ENCODE peak calls at places on chromosomes 3 and 15, in nine cellular contexts. J, G, B, T, M, W, H, O and Z are unnamed samples.

GRCh38 chr3:24494616-24495333 is at the start of gene THRB:
- DNase-seq in J (peak; percentile 83), G (peak; percentile 89), B (peak; percentile 88), T (peak; percentile 48), M (peak; percentile 66), W (peak; percentile 32), H (peak; percentile 76), O (peak; percentile 48), Z (peak; percentile 91)

GRCh38 chr3:155676252-155676981 is 68.5 kb downstream of the PLCH1 start:
- DNase-seq in J (no peak), G (no peak), B (no peak), T (peak; percentile 68), M (peak; percentile 35), W (no peak), H (peak; percentile 21), O (no peak), Z (peak; percentile 19)

GRCh38 chr3:126152458-126152857 is 27.9 kb downstream of the ALDH1L1 start:
- DNase-seq in J (no peak), G (no peak), B (no peak), T (no peak), M (no peak), W (no peak), H (no peak), O (no peak), Z (no peak)

GRCh38 chr3:196604548-196604947 is 34.9 kb upstream of the NRROS start:
- DNase-seq in J (no peak), G (no peak), B (no peak), T (no peak), M (no peak), W (no peak), H (no peak), O (no peak), Z (no peak)

GRCh38 chr3:131349946-131350347 is 31.6 kb upstream of the NUDT16 start:
- DNase-seq in J (peak; percentile 20), G (no peak), B (no peak), T (peak; percentile 81), M (peak; percentile 64), W (no peak), H (no peak), O (no peak), Z (no peak)

GRCh38 chr3:38455639-38456430 is 2.1 kb downstream of the ACVR2B start:
- DNase-seq in J (peak; percentile 26), G (no peak), B (no peak), T (peak; percentile 41), M (peak; percentile 42), W (no peak), H (no peak), O (no peak), Z (no peak)

GRCh38 chr15:39127151-39127815 is 453.6 kb upstream of the THBS1 start:
- DNase-seq in J (no peak), G (no peak), B (no peak), T (peak; percentile 79), M (peak; percentile 74), W (no peak), H (no peak), O (peak; percentile 85), Z (no peak)

GRCh38 chr15:78437107-78437761 is 782 bp upstream of the IREB2 start:
- DNase-seq in J (no peak), G (no peak), B (peak; percentile 62), T (no peak), M (no peak), W (no peak), H (no peak), O (no peak), Z (no peak)

GRCh38 chr3:8942115-8942514 is 21.2 kb downstream of the RAD18 start:
- DNase-seq in J (no peak), G (no peak), B (no peak), T (no peak), M (no peak), W (no peak), H (no peak), O (no peak), Z (no peak)

GRCh38 chr3:54575561-54575960 is 352.3 kb downstream of the LRTM1 start:
- DNase-seq in J (no peak), G (no peak), B (no peak), T (no peak), M (no peak), W (no peak), H (no peak), O (no peak), Z (no peak)

GRCh38 chr3:100706365-100706764 is 2.9 kb upstream of the TFG start:
- DNase-seq in J (no peak), G (no peak), B (no peak), T (peak; percentile 24), M (peak; percentile 16), W (no peak), H (no peak), O (no peak), Z (no peak)

GRCh38 chr3:98967758-98968157 is 66.3 kb upstream of the DCBLD2 start:
- DNase-seq in J (no peak), G (no peak), B (no peak), T (no peak), M (no peak), W (no peak), H (no peak), O (peak; percentile 75), Z (no peak)

GRCh38 chr15:43524254-43524847 is 6.9 kb downstream of the MAP1A start:
- DNase-seq in J (no peak), G (no peak), B (no peak), T (no peak), M (no peak), W (no peak), H (no peak), O (no peak), Z (no peak)

GRCh38 chr3:49553690-49554634 is at the start of gene BSN:
- DNase-seq in J (peak; percentile 92), G (peak; percentile 94), B (peak; percentile 96), T (peak; percentile 75), M (peak; percentile 94), W (peak; percentile 75), H (peak; percentile 92), O (peak; percentile 92), Z (peak; percentile 98)

GRCh38 chr3:148998715-148999413 is 7.5 kb downstream of the GYG1 start:
- DNase-seq in J (no peak), G (no peak), B (no peak), T (peak; percentile 26), M (no peak), W (no peak), H (no peak), O (no peak), Z (no peak)

GRCh38 chr3:129068291-129068886 is 7.8 kb downstream of the GP9 start:
- DNase-seq in J (no peak), G (no peak), B (peak; percentile 69), T (peak; percentile 42), M (peak; percentile 52), W (no peak), H (peak; percentile 35), O (peak; percentile 44), Z (peak; percentile 73)

GRCh38 chr3:65485826-65486592 is 552.7 kb downstream of the MAGI1 start:
- DNase-seq in J (no peak), G (no peak), B (no peak), T (no peak), M (peak; percentile 8), W (no peak), H (no peak), O (no peak), Z (no peak)

GRCh38 chr15:32870240-32871033 is 152.6 kb downstream of the GREM1 start:
- DNase-seq in J (no peak), G (no peak), B (no peak), T (peak; percentile 99), M (peak; percentile 95), W (no peak), H (no peak), O (no peak), Z (no peak)

GRCh38 chr15:45198337-45199135 is 10.8 kb upstream of the SHF start:
- DNase-seq in J (peak; percentile 92), G (peak; percentile 93), B (peak; percentile 92), T (peak; percentile 93), M (peak; percentile 98), W (peak; percentile 98), H (peak; percentile 97), O (peak; percentile 99), Z (peak; percentile 96)

GRCh38 chr15:89501646-89502045 is 5.3 kb upstream of the RHCG start:
- DNase-seq in J (no peak), G (no peak), B (no peak), T (no peak), M (no peak), W (no peak), H (no peak), O (no peak), Z (no peak)

GRCh38 chr15:99578809-99579208 is 13.0 kb downstream of the MEF2A start:
- DNase-seq in J (no peak), G (no peak), B (no peak), T (peak; percentile 39), M (no peak), W (no peak), H (no peak), O (no peak), Z (no peak)
- H3K4me1 ChIP-seq in J (peaks cover 82% of the 10 kb centered on the region), G (peaks cover 28% of the 10 kb centered on the region), B (peaks cover 86% of the 10 kb centered on the region), T (no peaks in the 10 kb centered on the region), M (peaks cover 65% of the 10 kb centered on the region), W (peaks cover 67% of the 10 kb centered on the region), H (peaks cover 16% of the 10 kb centered on the region), O (no peaks in the 10 kb centered on the region), Z (peaks cover 4% of the 10 kb centered on the region)

GRCh38 chr3:52238193-52238760 is 681 bp downstream of the TWF2 start:
- DNase-seq in J (peak; percentile 12), G (no peak), B (no peak), T (peak; percentile 20), M (no peak), W (no peak), H (no peak), O (peak; percentile 33), Z (no peak)
- H3K27ac ChIP-seq in J (peak overlapping the region; percentile 94), G (peak overlapping the region; percentile 84), B (peak overlapping the region; percentile 91), T (peak overlapping the region; percentile 83), M (no peak overlapping the region), W (peak overlapping the region; percentile 90), H (peak overlapping the region; percentile 70), O (no peak overlapping the region), Z (peak overlapping the region; percentile 67)

DNA sequence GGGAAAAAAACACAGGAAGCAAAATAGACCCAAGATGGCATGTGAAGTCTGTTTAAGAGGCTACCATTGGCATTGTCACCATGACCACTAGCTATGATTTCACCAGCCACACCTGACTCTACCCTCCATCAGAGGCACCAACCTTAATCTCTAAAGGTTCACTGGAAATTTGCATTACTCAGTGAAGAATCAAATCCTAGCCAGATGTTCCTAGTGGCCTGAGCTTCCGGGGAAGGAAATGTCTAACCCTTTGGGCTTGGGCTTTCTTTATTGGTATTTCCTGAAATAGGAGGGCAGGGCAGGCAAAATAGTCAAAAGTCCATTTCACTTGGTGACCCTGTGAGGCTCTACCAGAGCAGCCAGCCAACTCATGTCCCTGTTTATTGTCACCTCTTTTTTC is 110.9 kb upstream of the PHLDB2 start:
- DNase-seq in J (no peak), G (no peak), B (no peak), T (no peak), M (no peak), W (no peak), H (no peak), O (peak; percentile 20), Z (no peak)
- H3K4me3 ChIP-seq in J (no peak overlapping the region), G (no peak overlapping the region), B (no peak overlapping the region), T (no peak overlapping the region), M (no peak overlapping the region), W (no peak overlapping the region), H (no peak overlapping the region), O (no peak overlapping the region), Z (no peak overlapping the region)

DNA sequence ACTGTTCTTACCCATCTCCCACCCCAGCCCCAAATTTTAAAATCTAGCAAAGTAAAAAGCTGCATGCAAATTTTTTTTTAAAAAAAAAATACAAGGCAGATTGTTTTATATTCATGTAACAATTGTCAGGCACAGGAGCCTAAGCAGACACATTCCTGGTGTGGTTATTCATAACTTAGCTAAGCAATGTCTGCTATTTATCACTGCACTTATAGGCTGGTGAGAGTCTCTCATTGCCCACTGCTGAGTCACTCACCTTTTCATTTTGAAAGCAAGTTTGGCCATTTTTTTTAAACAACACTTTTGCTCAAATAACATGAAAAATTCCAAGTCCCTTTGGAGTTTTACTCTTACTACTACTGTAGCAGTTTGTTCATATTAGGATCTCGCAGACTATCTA is 413.9 kb downstream of the RBMS3 start:
- DNase-seq in J (no peak), G (no peak), B (no peak), T (peak; percentile 99), M (peak; percentile 97), W (no peak), H (no peak), O (peak; percentile 88), Z (no peak)
- H3K4me1 ChIP-seq in J (peaks cover 34% of the 10 kb centered on the region), G (peaks cover 25% of the 10 kb centered on the region), B (peaks cover 36% of the 10 kb centered on the region), T (peaks cover 33% of the 10 kb centered on the region), M (peaks cover 40% of the 10 kb centered on the region), W (peaks cover 67% of the 10 kb centered on the region), H (no peaks in the 10 kb centered on the region), O (peaks cover 34% of the 10 kb centered on the region), Z (peaks cover 6% of the 10 kb centered on the region)